ENCODE peak calls at places on chromosomes 7 and 10, in five cellular contexts. One of them, this sample, is unnamed.

GRCh38 chr7:65988084-65988483 is 6.1 kb upstream of the GUSB start:
- DNase-seq in stimulated activated CD4-positive, alpha-beta T cell treated with anti-CD3 and anti-CD28 coated beads, TNF-alpha, amount 100 ng/mL, for 24 hours: no peak
- DNase-seq in kidney glomerular epithelial cell: no peak
- DNase-seq in endothelial cell: no peak
- DNase-seq in EH: no peak
- DNase-seq in this sample: no peak

GRCh38 chr7:3200504-3200903 is 100.5 kb upstream of the SDK1 start:
- DNase-seq in stimulated activated CD4-positive, alpha-beta T cell treated with anti-CD3 and anti-CD28 coated beads, TNF-alpha, amount 100 ng/mL, for 24 hours: no peak
- DNase-seq in kidney glomerular epithelial cell: peak
- DNase-seq in endothelial cell: peak
- DNase-seq in EH: peak
- DNase-seq in this sample: peak

GRCh38 chr7:95886501-95887090 is 114.2 kb downstream of the DYNC1I1 start:
- DNase-seq in stimulated activated CD4-positive, alpha-beta T cell treated with anti-CD3 and anti-CD28 coated beads, TNF-alpha, amount 100 ng/mL, for 24 hours: no peak
- DNase-seq in kidney glomerular epithelial cell: no peak
- DNase-seq in endothelial cell: peak
- DNase-seq in EH: peak
- DNase-seq in this sample: no peak

GRCh38 chr7:55365103-55365679 is at the start of gene LANCL2:
- DNase-seq in stimulated activated CD4-positive, alpha-beta T cell treated with anti-CD3 and anti-CD28 coated beads, TNF-alpha, amount 100 ng/mL, for 24 hours: peak
- DNase-seq in kidney glomerular epithelial cell: no peak
- DNase-seq in endothelial cell: no peak
- DNase-seq in EH: peak
- DNase-seq in this sample: no peak

GRCh38 chr7:76302299-76303056 is at the start of gene HSPB1:
- DNase-seq in stimulated activated CD4-positive, alpha-beta T cell treated with anti-CD3 and anti-CD28 coated beads, TNF-alpha, amount 100 ng/mL, for 24 hours: no peak
- DNase-seq in kidney glomerular epithelial cell: peak
- DNase-seq in endothelial cell: peak
- DNase-seq in EH: peak
- DNase-seq in this sample: peak

GRCh38 chr7:101784275-101785127 is 32.9 kb upstream of the CUX1 start:
- DNase-seq in stimulated activated CD4-positive, alpha-beta T cell treated with anti-CD3 and anti-CD28 coated beads, TNF-alpha, amount 100 ng/mL, for 24 hours: no peak
- DNase-seq in kidney glomerular epithelial cell: no peak
- DNase-seq in endothelial cell: no peak
- DNase-seq in EH: peak
- DNase-seq in this sample: no peak

GRCh38 chr10:62813453-62813852 is 2.7 kb downstream of the EGR2 start:
- DNase-seq in stimulated activated CD4-positive, alpha-beta T cell treated with anti-CD3 and anti-CD28 coated beads, TNF-alpha, amount 100 ng/mL, for 24 hours: no peak
- DNase-seq in kidney glomerular epithelial cell: no peak
- DNase-seq in endothelial cell: no peak
- DNase-seq in EH: no peak
- DNase-seq in this sample: no peak

GRCh38 chr7:43905954-43906326 is 456 bp downstream of the URGCP start:
- DNase-seq in stimulated activated CD4-positive, alpha-beta T cell treated with anti-CD3 and anti-CD28 coated beads, TNF-alpha, amount 100 ng/mL, for 24 hours: no peak
- DNase-seq in kidney glomerular epithelial cell: no peak
- DNase-seq in endothelial cell: peak
- DNase-seq in EH: peak
- DNase-seq in this sample: peak

GRCh38 chr10:78830062-78830974 is 238.4 kb upstream of the ZMIZ1 start:
- DNase-seq in stimulated activated CD4-positive, alpha-beta T cell treated with anti-CD3 and anti-CD28 coated beads, TNF-alpha, amount 100 ng/mL, for 24 hours: no peak
- DNase-seq in kidney glomerular epithelial cell: peak
- DNase-seq in endothelial cell: no peak
- DNase-seq in EH: peak
- DNase-seq in this sample: no peak

GRCh38 chr10:53601260-53601875 is 828.8 kb upstream of the MBL2 start:
- DNase-seq in stimulated activated CD4-positive, alpha-beta T cell treated with anti-CD3 and anti-CD28 coated beads, TNF-alpha, amount 100 ng/mL, for 24 hours: no peak
- DNase-seq in kidney glomerular epithelial cell: peak
- DNase-seq in endothelial cell: no peak
- DNase-seq in EH: peak
- DNase-seq in this sample: no peak

GRCh38 chr7:112226701-112227276 is 20.3 kb downstream of the ZNF277 start:
- DNase-seq in stimulated activated CD4-positive, alpha-beta T cell treated with anti-CD3 and anti-CD28 coated beads, TNF-alpha, amount 100 ng/mL, for 24 hours: no peak
- DNase-seq in kidney glomerular epithelial cell: no peak
- DNase-seq in endothelial cell: no peak
- DNase-seq in EH: peak
- DNase-seq in this sample: no peak

GRCh38 chr7:107948645-107949442 is 54.1 kb downstream of the LAMB1 start:
- DNase-seq in stimulated activated CD4-positive, alpha-beta T cell treated with anti-CD3 and anti-CD28 coated beads, TNF-alpha, amount 100 ng/mL, for 24 hours: no peak
- DNase-seq in kidney glomerular epithelial cell: peak
- DNase-seq in endothelial cell: no peak
- DNase-seq in EH: peak
- DNase-seq in this sample: no peak

GRCh38 chr10:46301721-46302479 is 15.1 kb downstream of the ANTXRL start:
- DNase-seq in stimulated activated CD4-positive, alpha-beta T cell treated with anti-CD3 and anti-CD28 coated beads, TNF-alpha, amount 100 ng/mL, for 24 hours: no peak
- DNase-seq in kidney glomerular epithelial cell: no peak
- DNase-seq in endothelial cell: no peak
- DNase-seq in EH: no peak
- DNase-seq in this sample: no peak

GRCh38 chr10:95273393-95274312 is 17.1 kb downstream of the PDLIM1 start:
- DNase-seq in stimulated activated CD4-positive, alpha-beta T cell treated with anti-CD3 and anti-CD28 coated beads, TNF-alpha, amount 100 ng/mL, for 24 hours: no peak
- DNase-seq in kidney glomerular epithelial cell: peak
- DNase-seq in endothelial cell: no peak
- DNase-seq in EH: peak
- DNase-seq in this sample: no peak

GRCh38 chr7:151539055-151539714 is 19.5 kb upstream of the RHEB start:
- DNase-seq in stimulated activated CD4-positive, alpha-beta T cell treated with anti-CD3 and anti-CD28 coated beads, TNF-alpha, amount 100 ng/mL, for 24 hours: no peak
- DNase-seq in kidney glomerular epithelial cell: no peak
- DNase-seq in endothelial cell: no peak
- DNase-seq in EH: peak
- DNase-seq in this sample: no peak

GRCh38 chr7:66894463-66895080 is 26.5 kb upstream of the TMEM248 start:
- DNase-seq in stimulated activated CD4-positive, alpha-beta T cell treated with anti-CD3 and anti-CD28 coated beads, TNF-alpha, amount 100 ng/mL, for 24 hours: no peak
- DNase-seq in kidney glomerular epithelial cell: no peak
- DNase-seq in endothelial cell: peak
- DNase-seq in EH: peak
- DNase-seq in this sample: no peak

GRCh38 chr7:36047254-36047653 is 105.8 kb upstream of the EEPD1 start:
- DNase-seq in stimulated activated CD4-positive, alpha-beta T cell treated with anti-CD3 and anti-CD28 coated beads, TNF-alpha, amount 100 ng/mL, for 24 hours: no peak
- DNase-seq in kidney glomerular epithelial cell: no peak
- DNase-seq in endothelial cell: no peak
- DNase-seq in EH: peak
- DNase-seq in this sample: no peak

GRCh38 chr7:135741905-135742304 is 6.7 kb downstream of the FAM180A start:
- DNase-seq in stimulated activated CD4-positive, alpha-beta T cell treated with anti-CD3 and anti-CD28 coated beads, TNF-alpha, amount 100 ng/mL, for 24 hours: no peak
- DNase-seq in kidney glomerular epithelial cell: no peak
- DNase-seq in endothelial cell: no peak
- DNase-seq in EH: no peak
- DNase-seq in this sample: no peak

GRCh38 chr10:61749271-61749670 is 86.5 kb downstream of the CABCOCO1 start:
- DNase-seq in stimulated activated CD4-positive, alpha-beta T cell treated with anti-CD3 and anti-CD28 coated beads, TNF-alpha, amount 100 ng/mL, for 24 hours: no peak
- DNase-seq in kidney glomerular epithelial cell: no peak
- DNase-seq in endothelial cell: no peak
- DNase-seq in EH: no peak
- DNase-seq in this sample: no peak

GRCh38 chr7:34982371-34983019 is 54.8 kb downstream of the DPY19L1 start:
- DNase-seq in stimulated activated CD4-positive, alpha-beta T cell treated with anti-CD3 and anti-CD28 coated beads, TNF-alpha, amount 100 ng/mL, for 24 hours: no peak
- DNase-seq in kidney glomerular epithelial cell: no peak
- DNase-seq in endothelial cell: no peak
- DNase-seq in EH: no peak
- DNase-seq in this sample: no peak

GRCh38 chr7:28729276-28729675 is 228.9 kb downstream of the TRIL start:
- DNase-seq in stimulated activated CD4-positive, alpha-beta T cell treated with anti-CD3 and anti-CD28 coated beads, TNF-alpha, amount 100 ng/mL, for 24 hours: no peak
- DNase-seq in kidney glomerular epithelial cell: peak
- DNase-seq in endothelial cell: no peak
- DNase-seq in EH: no peak
- DNase-seq in this sample: no peak

GRCh38 chr10:93577565-93577964 is 11.1 kb downstream of the FFAR4 start:
- DNase-seq in stimulated activated CD4-positive, alpha-beta T cell treated with anti-CD3 and anti-CD28 coated beads, TNF-alpha, amount 100 ng/mL, for 24 hours: no peak
- DNase-seq in kidney glomerular epithelial cell: no peak
- DNase-seq in endothelial cell: no peak
- DNase-seq in EH: no peak
- DNase-seq in this sample: no peak

GRCh38 chr10:97618733-97619132 is 14.6 kb downstream of the MORN4 start:
- DNase-seq in stimulated activated CD4-positive, alpha-beta T cell treated with anti-CD3 and anti-CD28 coated beads, TNF-alpha, amount 100 ng/mL, for 24 hours: no peak
- DNase-seq in kidney glomerular epithelial cell: no peak
- DNase-seq in endothelial cell: no peak
- DNase-seq in EH: no peak
- DNase-seq in this sample: no peak

GRCh38 chr10:128180843-128181242 is 54.6 kb upstream of the MKI67 start:
- DNase-seq in stimulated activated CD4-positive, alpha-beta T cell treated with anti-CD3 and anti-CD28 coated beads, TNF-alpha, amount 100 ng/mL, for 24 hours: no peak
- DNase-seq in kidney glomerular epithelial cell: no peak
- DNase-seq in endothelial cell: no peak
- DNase-seq in EH: no peak
- DNase-seq in this sample: no peak

GRCh38 chr7:139626817-139627216 is 103.3 kb downstream of the CLEC2L start:
- DNase-seq in stimulated activated CD4-positive, alpha-beta T cell treated with anti-CD3 and anti-CD28 coated beads, TNF-alpha, amount 100 ng/mL, for 24 hours: no peak
- DNase-seq in kidney glomerular epithelial cell: no peak
- DNase-seq in endothelial cell: no peak
- DNase-seq in EH: no peak
- DNase-seq in this sample: no peak

GRCh38 chr7:22269963-22270362 is 87.0 kb downstream of the RAPGEF5 start:
- DNase-seq in stimulated activated CD4-positive, alpha-beta T cell treated with anti-CD3 and anti-CD28 coated beads, TNF-alpha, amount 100 ng/mL, for 24 hours: no peak
- DNase-seq in kidney glomerular epithelial cell: no peak
- DNase-seq in endothelial cell: no peak
- DNase-seq in EH: no peak
- DNase-seq in this sample: no peak

GRCh38 chr10:43054593-43054992 is 22.3 kb upstream of the RET start:
- DNase-seq in stimulated activated CD4-positive, alpha-beta T cell treated with anti-CD3 and anti-CD28 coated beads, TNF-alpha, amount 100 ng/mL, for 24 hours: no peak
- DNase-seq in kidney glomerular epithelial cell: no peak
- DNase-seq in endothelial cell: no peak
- DNase-seq in EH: no peak
- DNase-seq in this sample: no peak

GRCh38 chr10:63819753-63820347 is 298.6 kb downstream of the REEP3 start:
- DNase-seq in stimulated activated CD4-positive, alpha-beta T cell treated with anti-CD3 and anti-CD28 coated beads, TNF-alpha, amount 100 ng/mL, for 24 hours: no peak
- DNase-seq in kidney glomerular epithelial cell: peak
- DNase-seq in endothelial cell: peak
- DNase-seq in EH: peak
- DNase-seq in this sample: no peak

GRCh38 chr7:91263359-91264082 is 712 bp upstream of the FZD1 start:
- DNase-seq in stimulated activated CD4-positive, alpha-beta T cell treated with anti-CD3 and anti-CD28 coated beads, TNF-alpha, amount 100 ng/mL, for 24 hours: no peak
- DNase-seq in kidney glomerular epithelial cell: peak
- DNase-seq in endothelial cell: peak
- DNase-seq in EH: peak
- DNase-seq in this sample: no peak

This sample was measured in GM18507.